ENCODE peak calls at places on chromosomes 13 and 19, in eight cellular contexts. M, N, U, W, Q, O, G and T are unnamed samples.

GRCh38 chr19:44748426-44749254 is at the start of gene BCL3:
- DNase-seq in W (peak; percentile 92), O (no peak), Q (no peak), M (peak; percentile 52), N (peak; percentile 80), G (peak; percentile 68), U (peak; percentile 82), T (peak; percentile 51)

GRCh38 chr19:29878973-29879654 is 62.9 kb upstream of the URI1 start:
- DNase-seq in U (peak; percentile 16), O (peak; percentile 20), Q (no peak), G (peak; percentile 41), N (no peak), M (no peak), W (no peak), T (no peak)

GRCh38 chr19:34560229-34560628 is 78.7 kb downstream of the WTIP start:
- DNase-seq in N (no peak), O (no peak), W (no peak), M (no peak), Q (no peak), U (no peak), G (no peak), T (no peak)

GRCh38 chr13:20654156-20654555 is 49.3 kb upstream of the IL17D start:
- DNase-seq in O (no peak), U (no peak), M (no peak), G (no peak), N (no peak), Q (no peak), W (no peak), T (no peak)

GRCh38 chr13:95296326-95296939 is 4.8 kb downstream of the ABCC4 start:
- DNase-seq in U (peak; percentile 11), W (no peak), O (no peak), N (peak; percentile 72), M (peak; percentile 47), Q (no peak), G (peak; percentile 51), T (no peak)

GRCh38 chr19:3699741-3700241 is 477 bp downstream of the PIP5K1C start:
- DNase-seq in U (peak; percentile 10), O (no peak), W (no peak), G (peak; percentile 40), Q (no peak), M (no peak), N (no peak), T (no peak)

GRCh38 chr13:23558675-23559536 is 11.3 kb upstream of the TNFRSF19 start:
- DNase-seq in W (peak; percentile 73), G (peak; percentile 40), N (peak; percentile 38), Q (peak; percentile 45), O (peak; percentile 87), M (no peak), U (no peak), T (peak; percentile 89)

GRCh38 chr13:104376588-104376987 is 1310.4 kb upstream of the SLC10A2 start:
- DNase-seq in W (no peak), U (no peak), O (no peak), M (no peak), Q (no peak), G (no peak), N (no peak), T (no peak)

GRCh38 chr19:11699931-11700794 is 38.6 kb downstream of the ZNF823 start:
- DNase-seq in U (peak; percentile 54), G (peak; percentile 14), Q (no peak), M (no peak), W (no peak), O (peak; percentile 16), N (no peak), T (peak; percentile 19)

GRCh38 chr19:45939792-45940514 is 25.4 kb upstream of the NANOS2 start:
- DNase-seq in W (no peak), M (no peak), U (no peak), O (no peak), G (no peak), N (no peak), Q (no peak), T (no peak)

GRCh38 chr13:105033999-105034398 is 1501.5 kb downstream of the EFNB2 start:
- DNase-seq in N (no peak), G (peak; percentile 22), O (no peak), Q (no peak), W (no peak), U (no peak), M (no peak), T (no peak)

GRCh38 chr13:23268441-23268840 is 87.7 kb downstream of the SGCG start:
- DNase-seq in M (no peak), N (no peak), W (no peak), Q (no peak), O (no peak), G (no peak), U (no peak), T (no peak)

GRCh38 chr19:40596608-40597328 is 4.4 kb upstream of the LTBP4 start:
- DNase-seq in M (peak; percentile 75), W (peak; percentile 85), N (peak; percentile 76), O (no peak), G (peak; percentile 84), Q (no peak), U (no peak), T (no peak)

GRCh38 chr19:9342610-9343304 is 18.8 kb downstream of the ZNF559 start:
- DNase-seq in M (no peak), N (no peak), Q (no peak), W (no peak), G (no peak), U (no peak), O (peak; percentile 14), T (no peak)

GRCh38 chr19:35509018-35509652 is 4.3 kb downstream of the DMKN start:
- DNase-seq in N (peak; percentile 71), G (peak; percentile 63), O (peak; percentile 75), U (no peak), W (no peak), Q (no peak), M (peak; percentile 37), T (no peak)

GRCh38 chr19:37654833-37655688 is at the start of gene ZFP30:
- DNase-seq in G (peak; percentile 88), Q (peak; percentile 63), M (peak; percentile 92), U (peak; percentile 65), W (peak; percentile 94), N (peak; percentile 85), O (peak; percentile 84), T (peak; percentile 90)

GRCh38 chr19:38913958-38914357 is 2.0 kb upstream of the CCER2 start:
- DNase-seq in W (no peak), O (no peak), U (no peak), N (no peak), G (no peak), M (no peak), Q (no peak), T (no peak)

GRCh38 chr13:48806522-48806921 is 152.8 kb downstream of the CYSLTR2 start:
- DNase-seq in O (no peak), U (no peak), Q (no peak), M (no peak), W (no peak), G (no peak), N (no peak), T (no peak)

DNA sequence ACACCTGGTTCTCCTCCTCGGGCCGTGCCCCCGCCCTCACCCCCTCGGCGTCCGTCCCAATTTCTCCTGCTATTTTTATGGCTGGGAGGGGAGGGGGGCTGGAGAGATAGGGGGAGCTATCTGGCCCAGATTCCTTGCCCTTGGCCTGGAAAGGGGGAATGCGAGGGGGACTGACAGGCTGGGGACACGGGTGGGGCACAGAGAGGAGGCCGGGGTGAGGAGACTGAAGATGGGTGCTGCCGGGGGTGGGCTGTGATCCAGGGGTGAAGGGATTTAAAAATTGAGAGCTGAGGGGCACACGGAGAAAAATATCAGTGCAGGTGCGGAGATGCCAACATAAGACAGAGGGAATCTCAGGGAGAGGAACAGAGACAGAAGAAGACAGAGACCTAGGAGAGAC is 2.3 kb downstream of the PRKCG start:
- DNase-seq in U (no peak), M (no peak), N (no peak), W (no peak), G (no peak), Q (no peak), O (no peak), T (no peak)
- TF ChIP-seq CTCF in U (no peak), M (no peak), N (no peak), W (no peak), G (no peak), Q (no peak), O (no peak), T (no peak)

DNA sequence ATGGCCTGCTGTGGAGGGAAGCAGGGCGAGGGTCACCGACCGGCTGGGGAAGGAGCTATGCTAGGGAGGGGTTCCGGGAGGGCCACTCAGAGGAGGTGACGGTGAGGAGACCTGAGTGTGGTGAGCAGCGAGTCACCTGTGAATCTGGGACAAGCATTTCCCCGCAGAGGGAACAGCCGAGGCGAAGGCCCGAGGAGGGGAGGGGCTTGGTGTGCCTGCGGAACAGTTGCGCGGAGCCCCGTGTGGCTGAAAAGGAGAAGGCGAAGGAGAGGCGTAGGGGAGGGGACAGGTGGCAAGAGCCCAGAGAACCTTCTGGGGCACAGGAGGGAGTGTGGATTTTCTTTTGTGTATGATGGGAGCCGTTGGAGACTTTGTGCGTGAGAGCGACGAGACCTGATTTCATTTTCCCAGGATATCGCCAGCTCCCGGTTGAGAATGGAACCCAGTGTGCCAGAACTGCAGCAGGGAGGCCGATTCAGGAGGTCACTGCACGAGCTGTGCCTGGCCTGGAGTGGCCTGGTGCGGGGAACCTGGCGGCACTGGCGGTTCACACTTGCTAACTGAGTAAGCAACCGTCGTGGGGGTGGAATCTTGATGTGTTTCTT is 117.7 kb upstream of the ZNF507 start:
- DNase-seq in G (no peak), M (no peak), W (no peak), Q (no peak), N (no peak), U (no peak), O (no peak), T (no peak)
- TF ChIP-seq CTCF in G (no peak), M (no peak), W (no peak), Q (no peak), N (no peak), U (no peak), O (no peak), T (no peak)

GRCh38 chr13:65943711-65944110 is 1286.4 kb downstream of the PCDH9 start:
- DNase-seq in U (no peak), Q (no peak), M (no peak), W (no peak), N (no peak), G (no peak), O (no peak), T (no peak)
- TF ChIP-seq CTCF in U (no peak), Q (no peak), M (no peak), W (no peak), N (no peak), G (no peak), O (no peak), T (no peak)

GRCh38 chr19:49915271-49915670 is 13.7 kb upstream of the ATF5 start:
- DNase-seq in N (no peak), G (no peak), M (no peak), W (no peak), Q (no peak), O (no peak), U (no peak), T (no peak)
- TF ChIP-seq CTCF in N (no peak), G (peak; percentile 19), M (no peak), W (no peak), Q (no peak), O (peak; percentile 18), U (peak; percentile 43), T (no peak)

GRCh38 chr19:42695811-42696503 is 44.3 kb downstream of the PSG3 start:
- DNase-seq in G (no peak), M (no peak), O (no peak), U (no peak), N (no peak), W (no peak), Q (no peak), T (no peak)

GRCh38 chr19:42697884-42698283 is 42.4 kb downstream of the PSG3 start:
- DNase-seq in G (no peak), W (no peak), M (no peak), U (no peak), Q (no peak), O (no peak), N (no peak), T (no peak)

GRCh38 chr19:42693760-42694350 is 46.4 kb downstream of the PSG3 start:
- DNase-seq in Q (no peak), U (peak; percentile 24), G (no peak), N (no peak), M (no peak), O (peak; percentile 39), W (no peak), T (no peak)
- TF ChIP-seq CTCF in Q (no peak), U (peak; percentile 81), G (peak; percentile 60), N (no peak), M (no peak), O (peak; percentile 86), W (peak; percentile 32), T (peak; percentile 11)